ENCODE peak calls at places on chromosomes 1 and 21, in six cellular contexts. P is aorta, H is T-helper 1 cell, W is stromal cell of bone marrow, R is ovary, K is mucosa of gallbladder. V is an unnamed sample.

GRCh38 chr21:41805038-41805437 is 38.2 kb upstream of the RIPK4 start:
- DNase-seq in P (no peak), H (no peak), W (no peak), R (no peak), K (no peak), V (no peak)

GRCh38 chr1:27026621-27027574 is 14.2 kb upstream of the TENT5B start:
- DNase-seq in P (peak; percentile 92), H (no peak), W (peak; percentile 88), R (no peak), K (peak; percentile 40), V (no peak)

GRCh38 chr1:59898927-59899326 is 27.6 kb downstream of the CYP2J2 start:
- DNase-seq in P (no peak), H (no peak), W (no peak), R (no peak), K (no peak), V (no peak)

GRCh38 chr1:234519506-234519905 is 40.5 kb upstream of the TARBP1 start:
- DNase-seq in P (no peak), H (no peak), W (no peak), R (no peak), K (no peak), V (no peak)

GRCh38 chr1:110173466-110174117 is 23.3 kb downstream of the SLC6A17 start:
- DNase-seq in P (no peak), H (no peak), W (no peak), R (no peak), K (no peak), V (no peak)

GRCh38 chr21:41970751-41971653 is 17.2 kb upstream of the C2CD2 start:
- DNase-seq in P (no peak), H (no peak), W (no peak), R (no peak), K (no peak), V (no peak)

GRCh38 chr1:51504806-51505525 is 14.1 kb downstream of the EPS15 start:
- DNase-seq in P (no peak), H (no peak), W (no peak), R (no peak), K (no peak), V (no peak)

GRCh38 chr1:30335389-30335996 is 387.9 kb downstream of the MATN1 start:
- DNase-seq in P (no peak), H (no peak), W (no peak), R (no peak), K (peak; percentile 7), V (no peak)

GRCh38 chr1:233045591-233045990 is 95.2 kb downstream of the NTPCR start:
- DNase-seq in P (no peak), H (no peak), W (no peak), R (no peak), K (no peak), V (no peak)

GRCh38 chr1:214344897-214345296 is 63.9 kb downstream of the SMYD2 start:
- DNase-seq in P (no peak), H (no peak), W (no peak), R (no peak), K (no peak), V (no peak)

GRCh38 chr1:20849100-20849499 is 62.0 kb upstream of the HP1BP3 start:
- DNase-seq in P (no peak), H (no peak), W (no peak), R (no peak), K (no peak), V (no peak)

GRCh38 chr1:7755448-7755847 is 15.6 kb upstream of the VAMP3 start:
- DNase-seq in P (no peak), H (no peak), W (no peak), R (no peak), K (no peak), V (no peak)

GRCh38 chr1:210400043-210400840 is 71.5 kb downstream of the HHAT start:
- DNase-seq in P (peak; percentile 50), H (peak; percentile 14), W (peak; percentile 41), R (peak; percentile 57), K (peak; percentile 48), V (peak; percentile 43)

GRCh38 chr1:205578780-205579571 is 52.8 kb downstream of the ELK4 start:
- DNase-seq in P (no peak), H (no peak), W (no peak), R (no peak), K (no peak), V (no peak)

GRCh38 chr21:34083357-34083756 is 10.0 kb downstream of the MRPS6 start:
- DNase-seq in P (no peak), H (no peak), W (no peak), R (no peak), K (no peak), V (no peak)

GRCh38 chr1:24929091-24929875 is 793 bp downstream of the RUNX3 start:
- DNase-seq in P (peak; percentile 64), H (peak; percentile 55), W (no peak), R (no peak), K (no peak), V (no peak)

GRCh38 chr1:7919880-7920279 is 20.8 kb downstream of the TNFRSF9 start:
- DNase-seq in P (no peak), H (no peak), W (no peak), R (no peak), K (no peak), V (no peak)

GRCh38 chr21:15097580-15097979 is 32.8 kb upstream of the NRIP1 start:
- DNase-seq in P (no peak), H (no peak), W (no peak), R (no peak), K (no peak), V (no peak)

GRCh38 chr1:159916240-159917051 is 8.9 kb downstream of the TAGLN2 start:
- DNase-seq in P (peak; percentile 33), H (no peak), W (no peak), R (no peak), K (peak; percentile 51), V (no peak)

GRCh38 chr1:213793482-213794067 is 194.2 kb upstream of the PROX1 start:
- DNase-seq in P (no peak), H (no peak), W (no peak), R (no peak), K (no peak), V (no peak)

GRCh38 chr1:231354330-231355020 is 16.4 kb downstream of the SPRTN start:
- DNase-seq in P (no peak), H (no peak), W (no peak), R (no peak), K (no peak), V (no peak)

GRCh38 chr1:204950353-204951001 is 79.8 kb downstream of the NFASC start:
- DNase-seq in P (no peak), H (no peak), W (no peak), R (no peak), K (no peak), V (no peak)

GRCh38 chr1:12359734-12360133 is 129.9 kb downstream of the VPS13D start:
- DNase-seq in P (no peak), H (no peak), W (no peak), R (no peak), K (no peak), V (no peak)

GRCh38 chr1:106571109-106571508 is 485.4 kb upstream of the PRMT6 start:
- DNase-seq in P (no peak), H (no peak), W (no peak), R (no peak), K (no peak), V (no peak)

GRCh38 chr1:204128964-204129896 is 22.6 kb downstream of the ETNK2 start:
- DNase-seq in P (peak; percentile 76), H (peak; percentile 60), W (peak; percentile 29), R (peak; percentile 79), K (peak; percentile 61), V (peak; percentile 67)

GRCh38 chr1:205012416-205013140 is 30.4 kb upstream of the CNTN2 start:
- DNase-seq in P (no peak), H (no peak), W (peak; percentile 13), R (no peak), K (no peak), V (no peak)

GRCh38 chr1:64077281-64077940 is 126.0 kb upstream of the UBE2U start:
- DNase-seq in P (no peak), H (no peak), W (no peak), R (no peak), K (no peak), V (no peak)

V was measured in left ventricle myocardium inferior.